ENCODE peak calls at places on chromosomes 12 and 14, in ten cellular contexts. One of them, this sample, is unnamed. For H3K4me1, the result is how much of the 10 kb centered on the place peaks cover.

GRCh38 chr14:50647282-50647681 is 20.8 kb downstream of the SAV1 start:
- DNase-seq in breast epithelium: no peak
- DNase-seq in A673: no peak
- DNase-seq in PC-9: no peak
- DNase-seq in CD8-positive, alpha-beta T cell: no peak
- DNase-seq in hepatocyte: no peak
- DNase-seq in body of pancreas: no peak
- DNase-seq in heart left ventricle: no peak
- DNase-seq in right atrium auricular region: no peak
- DNase-seq in left ventricle myocardium inferior: no peak
- DNase-seq in this sample: no peak

GRCh38 chr14:71754422-71755095 is 177.7 kb upstream of the RGS6 start:
- DNase-seq in breast epithelium: no peak
- DNase-seq in A673: no peak
- DNase-seq in PC-9: no peak
- DNase-seq in CD8-positive, alpha-beta T cell: no peak
- DNase-seq in hepatocyte: no peak
- DNase-seq in body of pancreas: no peak
- DNase-seq in heart left ventricle: no peak
- DNase-seq in right atrium auricular region: no peak
- DNase-seq in left ventricle myocardium inferior: no peak
- DNase-seq in this sample: peak

GRCh38 chr12:132723764-132724140 is 13.1 kb downstream of the PGAM5 start:
- DNase-seq in breast epithelium: no peak
- DNase-seq in A673: no peak
- DNase-seq in PC-9: no peak
- DNase-seq in CD8-positive, alpha-beta T cell: no peak
- DNase-seq in hepatocyte: no peak
- DNase-seq in body of pancreas: no peak
- DNase-seq in heart left ventricle: no peak
- DNase-seq in right atrium auricular region: no peak
- DNase-seq in left ventricle myocardium inferior: no peak
- DNase-seq in this sample: no peak

GRCh38 chr14:21039585-21040369 is 2.4 kb upstream of the RNASE7 start:
- DNase-seq in breast epithelium: peak
- DNase-seq in A673: peak
- DNase-seq in PC-9: peak
- DNase-seq in CD8-positive, alpha-beta T cell: peak
- DNase-seq in hepatocyte: peak
- DNase-seq in body of pancreas: peak
- DNase-seq in heart left ventricle: peak
- DNase-seq in right atrium auricular region: no peak
- DNase-seq in left ventricle myocardium inferior: no peak
- DNase-seq in this sample: peak

GRCh38 chr12:6044082-6044481 is 80.4 kb downstream of the VWF start:
- DNase-seq in breast epithelium: no peak
- DNase-seq in A673: no peak
- DNase-seq in PC-9: peak
- DNase-seq in CD8-positive, alpha-beta T cell: no peak
- DNase-seq in hepatocyte: no peak
- DNase-seq in body of pancreas: no peak
- DNase-seq in heart left ventricle: no peak
- DNase-seq in right atrium auricular region: no peak
- DNase-seq in left ventricle myocardium inferior: no peak
- DNase-seq in this sample: no peak

GRCh38 chr12:60257063-60257462 is 661.2 kb downstream of the SLC16A7 start:
- DNase-seq in breast epithelium: no peak
- DNase-seq in A673: peak
- DNase-seq in PC-9: no peak
- DNase-seq in CD8-positive, alpha-beta T cell: no peak
- DNase-seq in hepatocyte: peak
- DNase-seq in body of pancreas: no peak
- DNase-seq in heart left ventricle: no peak
- DNase-seq in right atrium auricular region: no peak
- DNase-seq in left ventricle myocardium inferior: no peak
- DNase-seq in this sample: peak

GRCh38 chr14:70631948-70632347 is 9.8 kb upstream of the TTC9 start:
- DNase-seq in breast epithelium: no peak
- DNase-seq in A673: no peak
- DNase-seq in PC-9: no peak
- DNase-seq in CD8-positive, alpha-beta T cell: no peak
- DNase-seq in hepatocyte: no peak
- DNase-seq in body of pancreas: no peak
- DNase-seq in heart left ventricle: no peak
- DNase-seq in right atrium auricular region: no peak
- DNase-seq in left ventricle myocardium inferior: no peak
- DNase-seq in this sample: no peak

GRCh38 chr12:50425859-50426258 is 25.2 kb downstream of the LARP4 start:
- DNase-seq in breast epithelium: no peak
- DNase-seq in A673: peak
- DNase-seq in PC-9: no peak
- DNase-seq in CD8-positive, alpha-beta T cell: no peak
- DNase-seq in hepatocyte: no peak
- DNase-seq in body of pancreas: no peak
- DNase-seq in heart left ventricle: no peak
- DNase-seq in right atrium auricular region: no peak
- DNase-seq in left ventricle myocardium inferior: no peak
- DNase-seq in this sample: no peak

GRCh38 chr12:112537710-112538396 is 119.1 kb downstream of the PTPN11 start:
- DNase-seq in breast epithelium: no peak
- DNase-seq in A673: peak
- DNase-seq in PC-9: peak
- DNase-seq in CD8-positive, alpha-beta T cell: no peak
- DNase-seq in hepatocyte: peak
- DNase-seq in body of pancreas: no peak
- DNase-seq in heart left ventricle: no peak
- DNase-seq in right atrium auricular region: no peak
- DNase-seq in left ventricle myocardium inferior: no peak
- DNase-seq in this sample: peak

GRCh38 chr12:111188436-111188835 is 180.5 kb downstream of the PHETA1 start:
- DNase-seq in breast epithelium: no peak
- DNase-seq in A673: no peak
- DNase-seq in PC-9: no peak
- DNase-seq in CD8-positive, alpha-beta T cell: no peak
- DNase-seq in hepatocyte: no peak
- DNase-seq in body of pancreas: no peak
- DNase-seq in heart left ventricle: no peak
- DNase-seq in right atrium auricular region: no peak
- DNase-seq in left ventricle myocardium inferior: no peak
- DNase-seq in this sample: no peak

DNA sequence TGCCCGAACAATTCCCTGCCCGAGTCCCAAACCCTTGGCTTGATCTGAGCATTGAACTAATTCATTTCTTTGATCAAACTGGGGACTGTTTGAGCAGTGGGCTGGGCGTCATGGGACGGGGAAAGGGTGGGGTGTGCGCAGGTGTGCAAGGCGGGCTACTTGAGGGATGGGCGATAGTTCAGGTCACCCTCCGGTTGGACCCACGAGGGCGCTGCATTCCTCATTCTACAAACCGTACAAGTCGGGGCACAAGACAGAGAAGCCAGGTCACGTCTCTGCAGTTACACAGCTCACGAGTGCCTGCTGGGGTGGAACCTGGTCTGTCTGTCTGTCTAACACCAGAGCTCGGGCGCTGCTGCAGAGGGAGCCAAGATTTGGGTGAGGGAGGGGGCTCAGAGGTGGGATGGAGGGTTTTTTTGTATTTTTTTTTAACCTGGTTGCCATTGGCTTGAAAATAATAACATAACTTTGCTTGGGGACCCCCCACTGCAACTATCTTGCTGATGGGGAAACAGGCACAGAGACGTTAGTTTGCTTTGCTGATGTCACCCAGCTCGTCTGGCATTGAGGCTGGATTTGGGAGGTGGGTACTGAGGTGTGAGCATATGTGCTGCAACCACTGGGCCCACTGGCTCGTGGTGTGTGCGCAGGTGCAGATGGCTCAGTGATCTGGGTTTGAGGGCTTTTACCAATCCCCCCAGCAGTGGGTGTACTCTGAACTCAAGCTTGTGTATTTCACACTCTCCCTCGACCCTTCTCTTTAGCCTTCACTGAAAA is 7.6 kb upstream of the RTL1 start:
- DNase-seq in breast epithelium: no peak
- DNase-seq in A673: no peak
- DNase-seq in PC-9: no peak
- DNase-seq in CD8-positive, alpha-beta T cell: no peak
- DNase-seq in hepatocyte: no peak
- DNase-seq in body of pancreas: no peak
- DNase-seq in heart left ventricle: no peak
- DNase-seq in right atrium auricular region: no peak
- DNase-seq in left ventricle myocardium inferior: no peak
- DNase-seq in this sample: no peak
- H3K4me3 ChIP-seq in breast epithelium: no peak
- H3K4me3 ChIP-seq in A673: no peak
- H3K4me3 ChIP-seq in PC-9: no peak
- H3K4me3 ChIP-seq in CD8-positive, alpha-beta T cell: no peak
- H3K4me3 ChIP-seq in hepatocyte: no peak
- H3K4me3 ChIP-seq in body of pancreas: no peak
- H3K4me3 ChIP-seq in heart left ventricle: no peak
- H3K4me3 ChIP-seq in right atrium auricular region: no peak
- H3K4me3 ChIP-seq in left ventricle myocardium inferior: no peak
- H3K4me3 ChIP-seq in this sample: no peak

GRCh38 chr14:68395585-68395984 is 397.3 kb downstream of the ZFP36L1 start:
- DNase-seq in breast epithelium: no peak
- DNase-seq in A673: no peak
- DNase-seq in PC-9: no peak
- DNase-seq in CD8-positive, alpha-beta T cell: no peak
- DNase-seq in hepatocyte: no peak
- DNase-seq in body of pancreas: no peak
- DNase-seq in heart left ventricle: no peak
- DNase-seq in right atrium auricular region: peak
- DNase-seq in left ventricle myocardium inferior: no peak
- DNase-seq in this sample: no peak
- H3K4me1 ChIP-seq in breast epithelium: half or more
- H3K4me1 ChIP-seq in A673: under half
- H3K4me1 ChIP-seq in PC-9: under half
- H3K4me1 ChIP-seq in CD8-positive, alpha-beta T cell: under half
- H3K4me1 ChIP-seq in hepatocyte: half or more
- H3K4me1 ChIP-seq in body of pancreas: under half
- H3K4me1 ChIP-seq in heart left ventricle: under half
- H3K4me1 ChIP-seq in right atrium auricular region: half or more
- H3K4me1 ChIP-seq in left ventricle myocardium inferior: half or more
- H3K4me1 ChIP-seq in this sample: under half

DNA sequence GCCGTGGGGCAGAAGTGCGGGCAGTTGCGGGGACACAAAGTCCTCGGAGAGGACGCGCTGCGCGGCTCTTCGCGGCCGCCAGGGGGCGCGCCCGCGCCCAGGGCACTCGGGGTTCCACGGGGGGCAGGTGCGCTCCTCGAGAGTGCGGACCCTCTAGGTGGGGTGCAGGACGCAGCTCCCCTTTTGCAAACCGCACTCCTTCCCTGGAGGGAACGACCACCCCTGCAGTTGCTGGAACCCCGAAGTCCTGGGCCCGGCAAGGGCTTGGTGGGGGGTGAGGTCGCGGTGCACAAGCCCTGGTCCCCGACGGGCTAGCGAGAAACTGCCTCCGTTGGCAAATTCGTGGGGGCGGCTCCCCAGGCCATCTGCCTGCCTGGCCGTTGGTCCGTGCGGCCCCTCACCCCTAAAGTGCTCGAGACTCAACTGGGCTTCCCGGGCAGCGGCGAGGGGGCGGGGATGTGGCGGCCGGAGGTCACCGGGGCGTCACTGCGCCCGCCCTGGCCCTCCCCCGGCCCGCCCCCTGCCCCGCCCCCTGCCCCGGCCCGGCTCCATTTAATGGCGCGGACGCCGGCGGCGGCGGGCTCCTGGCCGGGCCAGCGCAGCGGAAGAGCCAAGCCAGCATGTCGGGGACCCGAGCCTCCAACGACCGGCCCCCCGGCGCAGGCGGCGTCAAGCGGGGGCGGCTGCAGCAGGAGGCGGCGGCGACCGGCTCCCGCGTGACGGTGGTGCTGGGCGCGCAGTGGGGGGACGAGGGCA is at the start of gene ADSS1:
- DNase-seq in breast epithelium: no peak
- DNase-seq in A673: no peak
- DNase-seq in PC-9: no peak
- DNase-seq in CD8-positive, alpha-beta T cell: peak
- DNase-seq in hepatocyte: peak
- DNase-seq in body of pancreas: peak
- DNase-seq in heart left ventricle: peak
- DNase-seq in right atrium auricular region: no peak
- DNase-seq in left ventricle myocardium inferior: peak
- DNase-seq in this sample: peak
- TF ChIP-seq CTCF in breast epithelium: peak
- TF ChIP-seq CTCF in A673: peak
- TF ChIP-seq CTCF in PC-9: peak
- TF ChIP-seq CTCF in CD8-positive, alpha-beta T cell: peak
- TF ChIP-seq CTCF in hepatocyte: peak
- TF ChIP-seq CTCF in body of pancreas: peak
- TF ChIP-seq CTCF in heart left ventricle: peak
- TF ChIP-seq CTCF in right atrium auricular region: peak
- TF ChIP-seq CTCF in left ventricle myocardium inferior: peak
- TF ChIP-seq CTCF in this sample: peak

DNA sequence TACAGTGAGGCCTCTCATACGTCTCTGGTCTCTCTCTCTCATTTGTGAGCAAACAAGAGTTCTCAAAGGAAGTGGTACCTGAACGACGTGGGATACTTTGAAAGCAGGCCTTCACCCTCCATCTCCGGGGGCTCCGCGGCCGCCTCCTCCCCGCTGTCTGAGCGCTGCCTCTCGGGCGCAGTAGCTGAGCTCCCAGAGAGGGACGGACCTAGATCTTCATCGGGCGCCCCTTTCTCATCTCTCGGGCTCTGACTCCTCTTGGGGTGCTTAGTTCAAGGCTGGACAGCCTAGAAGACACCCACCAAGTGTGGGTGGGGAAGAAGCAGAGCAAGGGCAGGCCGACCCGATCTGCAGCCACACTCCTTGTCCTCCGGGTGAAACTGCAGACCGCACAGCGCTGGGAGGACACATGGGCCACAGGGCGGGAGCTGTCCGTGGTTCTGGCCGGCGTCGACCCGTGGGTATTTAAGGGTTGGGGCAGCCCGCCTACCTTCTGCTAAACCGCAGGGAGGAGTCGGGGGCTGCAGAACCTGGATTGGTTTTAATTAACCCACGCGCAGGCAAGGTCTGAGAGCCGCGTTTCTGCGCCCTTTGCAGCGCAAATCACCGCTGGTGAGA is 92.7 kb downstream of the PAH start:
- DNase-seq in breast epithelium: no peak
- DNase-seq in A673: peak
- DNase-seq in PC-9: no peak
- DNase-seq in CD8-positive, alpha-beta T cell: no peak
- DNase-seq in hepatocyte: peak
- DNase-seq in body of pancreas: peak
- DNase-seq in heart left ventricle: peak
- DNase-seq in right atrium auricular region: no peak
- DNase-seq in left ventricle myocardium inferior: peak
- DNase-seq in this sample: peak
- H3K4me3 ChIP-seq in breast epithelium: no peak
- H3K4me3 ChIP-seq in A673: no peak
- H3K4me3 ChIP-seq in PC-9: no peak
- H3K4me3 ChIP-seq in CD8-positive, alpha-beta T cell: no peak
- H3K4me3 ChIP-seq in hepatocyte: no peak
- H3K4me3 ChIP-seq in body of pancreas: no peak
- H3K4me3 ChIP-seq in heart left ventricle: no peak
- H3K4me3 ChIP-seq in right atrium auricular region: no peak
- H3K4me3 ChIP-seq in left ventricle myocardium inferior: no peak
- H3K4me3 ChIP-seq in this sample: no peak